ENCODE peak calls at places on chromosomes 3 and 15, in four cellular contexts. One of them, this sample, is unnamed.

GRCh38 chr15:87707076-87707475 is 549.5 kb downstream of the NTRK3 start:
- DNase-seq in activated CD8-positive, alpha-beta T cell treated with anti-CD3 and anti-CD28 coated beads for 36 hours: no peak
- DNase-seq in AG08395: no peak
- DNase-seq in naive B cell: no peak
- DNase-seq in this sample: no peak

GRCh38 chr3:8452112-8452511 is 49.5 kb upstream of the LMCD1 start:
- DNase-seq in activated CD8-positive, alpha-beta T cell treated with anti-CD3 and anti-CD28 coated beads for 36 hours: no peak
- DNase-seq in AG08395: no peak
- DNase-seq in naive B cell: no peak
- DNase-seq in this sample: no peak

GRCh38 chr15:92629276-92629974 is 26.1 kb downstream of the FAM174B start:
- DNase-seq in activated CD8-positive, alpha-beta T cell treated with anti-CD3 and anti-CD28 coated beads for 36 hours: peak
- DNase-seq in AG08395: no peak
- DNase-seq in naive B cell: no peak
- DNase-seq in this sample: no peak

GRCh38 chr3:101377796-101378195 is 57.4 kb upstream of the IMPG2 start:
- DNase-seq in activated CD8-positive, alpha-beta T cell treated with anti-CD3 and anti-CD28 coated beads for 36 hours: no peak
- DNase-seq in AG08395: no peak
- DNase-seq in naive B cell: no peak
- DNase-seq in this sample: no peak

GRCh38 chr3:145118303-145118702 is 1042.7 kb downstream of the PLOD2 start:
- DNase-seq in activated CD8-positive, alpha-beta T cell treated with anti-CD3 and anti-CD28 coated beads for 36 hours: no peak
- DNase-seq in AG08395: no peak
- DNase-seq in naive B cell: no peak
- DNase-seq in this sample: no peak

GRCh38 chr3:45205126-45205525 is 21.0 kb downstream of the TMEM158 start:
- DNase-seq in activated CD8-positive, alpha-beta T cell treated with anti-CD3 and anti-CD28 coated beads for 36 hours: no peak
- DNase-seq in AG08395: no peak
- DNase-seq in naive B cell: no peak
- DNase-seq in this sample: no peak

GRCh38 chr15:48424076-48424475 is 92.8 kb downstream of the DUT start:
- DNase-seq in activated CD8-positive, alpha-beta T cell treated with anti-CD3 and anti-CD28 coated beads for 36 hours: no peak
- DNase-seq in AG08395: no peak
- DNase-seq in naive B cell: no peak
- DNase-seq in this sample: peak

GRCh38 chr15:70741677-70742293 is 21.6 kb downstream of the UACA start:
- DNase-seq in activated CD8-positive, alpha-beta T cell treated with anti-CD3 and anti-CD28 coated beads for 36 hours: no peak
- DNase-seq in AG08395: peak
- DNase-seq in naive B cell: no peak
- DNase-seq in this sample: peak

GRCh38 chr3:61927332-61927731 is 366.0 kb downstream of the PTPRG start:
- DNase-seq in activated CD8-positive, alpha-beta T cell treated with anti-CD3 and anti-CD28 coated beads for 36 hours: no peak
- DNase-seq in AG08395: peak
- DNase-seq in naive B cell: no peak
- DNase-seq in this sample: peak

GRCh38 chr3:27985369-27986035 is 255.9 kb upstream of the CMC1 start:
- DNase-seq in activated CD8-positive, alpha-beta T cell treated with anti-CD3 and anti-CD28 coated beads for 36 hours: no peak
- DNase-seq in AG08395: peak
- DNase-seq in naive B cell: no peak
- DNase-seq in this sample: no peak

GRCh38 chr15:63276342-63277043 is 912 bp upstream of the APH1B start:
- DNase-seq in activated CD8-positive, alpha-beta T cell treated with anti-CD3 and anti-CD28 coated beads for 36 hours: no peak
- DNase-seq in AG08395: no peak
- DNase-seq in naive B cell: no peak
- DNase-seq in this sample: no peak

GRCh38 chr3:65930650-65931049 is 108.1 kb downstream of the MAGI1 start:
- DNase-seq in activated CD8-positive, alpha-beta T cell treated with anti-CD3 and anti-CD28 coated beads for 36 hours: no peak
- DNase-seq in AG08395: no peak
- DNase-seq in naive B cell: no peak
- DNase-seq in this sample: no peak

GRCh38 chr3:128482857-128483656 is 9.9 kb downstream of the GATA2 start:
- DNase-seq in activated CD8-positive, alpha-beta T cell treated with anti-CD3 and anti-CD28 coated beads for 36 hours: no peak
- DNase-seq in AG08395: peak
- DNase-seq in naive B cell: no peak
- DNase-seq in this sample: peak

GRCh38 chr3:161253711-161254110 is 32.6 kb downstream of the NMD3 start:
- DNase-seq in activated CD8-positive, alpha-beta T cell treated with anti-CD3 and anti-CD28 coated beads for 36 hours: no peak
- DNase-seq in AG08395: no peak
- DNase-seq in naive B cell: no peak
- DNase-seq in this sample: no peak

GRCh38 chr15:88636654-88637053 is 2.2 kb upstream of the ISG20 start:
- DNase-seq in activated CD8-positive, alpha-beta T cell treated with anti-CD3 and anti-CD28 coated beads for 36 hours: no peak
- DNase-seq in AG08395: no peak
- DNase-seq in naive B cell: no peak
- DNase-seq in this sample: peak

GRCh38 chr15:62769604-62770003 is 272.9 kb upstream of the TPM1 start:
- DNase-seq in activated CD8-positive, alpha-beta T cell treated with anti-CD3 and anti-CD28 coated beads for 36 hours: no peak
- DNase-seq in AG08395: peak
- DNase-seq in naive B cell: no peak
- DNase-seq in this sample: no peak

GRCh38 chr3:47641739-47642138 is 63.1 kb upstream of the CSPG5 start:
- DNase-seq in activated CD8-positive, alpha-beta T cell treated with anti-CD3 and anti-CD28 coated beads for 36 hours: no peak
- DNase-seq in AG08395: no peak
- DNase-seq in naive B cell: no peak
- DNase-seq in this sample: no peak

GRCh38 chr3:25895031-25895430 is 105.1 kb downstream of the OXSM start:
- DNase-seq in activated CD8-positive, alpha-beta T cell treated with anti-CD3 and anti-CD28 coated beads for 36 hours: no peak
- DNase-seq in AG08395: no peak
- DNase-seq in naive B cell: no peak
- DNase-seq in this sample: no peak

GRCh38 chr3:52026016-52026415 is 30.3 kb upstream of the RPL29 start:
- DNase-seq in activated CD8-positive, alpha-beta T cell treated with anti-CD3 and anti-CD28 coated beads for 36 hours: no peak
- DNase-seq in AG08395: no peak
- DNase-seq in naive B cell: no peak
- DNase-seq in this sample: peak

GRCh38 chr3:162141232-162141631 is 644.6 kb downstream of the OTOL1 start:
- DNase-seq in activated CD8-positive, alpha-beta T cell treated with anti-CD3 and anti-CD28 coated beads for 36 hours: no peak
- DNase-seq in AG08395: peak
- DNase-seq in naive B cell: no peak
- DNase-seq in this sample: no peak

GRCh38 chr3:147939425-147940196 is 530.4 kb downstream of the ZIC1 start:
- DNase-seq in activated CD8-positive, alpha-beta T cell treated with anti-CD3 and anti-CD28 coated beads for 36 hours: no peak
- DNase-seq in AG08395: no peak
- DNase-seq in naive B cell: no peak
- DNase-seq in this sample: peak

GRCh38 chr3:127135241-127136023 is 57.5 kb upstream of the PRR23E start:
- DNase-seq in activated CD8-positive, alpha-beta T cell treated with anti-CD3 and anti-CD28 coated beads for 36 hours: peak
- DNase-seq in AG08395: peak
- DNase-seq in naive B cell: no peak
- DNase-seq in this sample: no peak

GRCh38 chr3:28057548-28057947 is 183.9 kb upstream of the CMC1 start:
- DNase-seq in activated CD8-positive, alpha-beta T cell treated with anti-CD3 and anti-CD28 coated beads for 36 hours: no peak
- DNase-seq in AG08395: no peak
- DNase-seq in naive B cell: no peak
- DNase-seq in this sample: no peak

GRCh38 chr15:78341057-78341763 is 1.1 kb downstream of the CRABP1 start:
- DNase-seq in activated CD8-positive, alpha-beta T cell treated with anti-CD3 and anti-CD28 coated beads for 36 hours: no peak
- DNase-seq in AG08395: no peak
- DNase-seq in naive B cell: no peak
- DNase-seq in this sample: no peak

GRCh38 chr3:4721511-4721911 is 228.4 kb downstream of the ITPR1 start:
- DNase-seq in activated CD8-positive, alpha-beta T cell treated with anti-CD3 and anti-CD28 coated beads for 36 hours: no peak
- DNase-seq in AG08395: peak
- DNase-seq in naive B cell: no peak
- DNase-seq in this sample: peak

This sample was measured in SJCRH30.